ENCODE peak calls at places on chromosomes 7 and 10, in five cellular contexts. L, S, G, D and O are unnamed samples.

GRCh38 chr10:44310762-44311562 is 73.9 kb downstream of the CXCL12 start:
- DNase-seq in L (peak), S (peak), G (peak), D (peak), O (peak)

GRCh38 chr7:32117837-32118236 is 47.6 kb upstream of the PDE1C start:
- DNase-seq in L (no peak), S (no peak), G (no peak), D (no peak), O (no peak)

GRCh38 chr7:157840913-157841756 is 504.3 kb downstream of the DNAJB6 start:
- DNase-seq in L (peak), S (no peak), G (no peak), D (no peak), O (no peak)

GRCh38 chr7:130988443-130988842 is 254.4 kb upstream of the KLF14 start:
- DNase-seq in L (no peak), S (no peak), G (no peak), D (no peak), O (peak)

GRCh38 chr7:138164804-138165203 is 88.5 kb downstream of the AKR1D1 start:
- DNase-seq in L (no peak), S (no peak), G (no peak), D (no peak), O (no peak)

GRCh38 chr10:35463105-35463867 is 127.0 kb downstream of the CCNY start:
- DNase-seq in L (no peak), S (no peak), G (no peak), D (no peak), O (peak)

GRCh38 chr7:107711301-107711700 is 32.6 kb upstream of the CBLL1 start:
- DNase-seq in L (no peak), S (peak), G (no peak), D (no peak), O (no peak)

GRCh38 chr7:100562195-100563099 is 11.3 kb downstream of the SAP25 start:
- DNase-seq in L (peak), S (no peak), G (no peak), D (no peak), O (no peak)

GRCh38 chr7:106609416-106609815 is 51.5 kb downstream of the CCDC71L start:
- DNase-seq in L (no peak), S (peak), G (no peak), D (no peak), O (peak)

GRCh38 chr7:3245077-3245476 is 56.0 kb upstream of the SDK1 start:
- DNase-seq in L (no peak), S (peak), G (no peak), D (no peak), O (peak)

GRCh38 chr10:63588436-63589180 is 67.4 kb downstream of the REEP3 start:
- DNase-seq in L (no peak), S (peak), G (no peak), D (no peak), O (no peak)

GRCh38 chr7:31120800-31121513 is 68.8 kb downstream of the ADCYAP1R1 start:
- DNase-seq in L (no peak), S (no peak), G (no peak), D (no peak), O (no peak)

GRCh38 chr10:3625959-3626751 is 158.9 kb downstream of the KLF6 start:
- DNase-seq in L (no peak), S (peak), G (no peak), D (no peak), O (peak)

DNA sequence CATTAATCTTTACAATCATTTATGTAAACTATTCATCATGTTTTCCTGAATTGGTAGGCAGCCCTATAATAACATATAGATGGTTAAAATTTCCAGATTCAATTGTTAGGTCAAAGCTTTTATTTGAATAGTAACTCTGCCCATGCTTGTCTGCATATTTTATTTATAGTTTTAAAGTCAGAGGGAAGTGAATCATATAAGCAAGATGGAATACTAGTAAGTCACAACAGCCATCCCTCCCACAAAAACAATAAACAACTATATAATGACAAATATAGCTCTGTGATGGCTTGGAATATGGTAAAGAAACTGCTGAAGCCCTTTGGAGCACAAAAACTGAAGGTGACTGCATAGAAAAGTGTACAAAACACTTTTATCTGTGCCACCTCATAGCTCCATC is 156.3 kb upstream of the TMEM106B start:
- DNase-seq in L (no peak), S (no peak), G (no peak), D (no peak), O (no peak)
- H3K4me3 ChIP-seq in L (no peak), S (no peak), G (no peak), D (no peak), O (no peak)

GRCh38 chr10:129602938-129603520 is 136.0 kb downstream of the MGMT start:
- DNase-seq in L (no peak), S (no peak), G (no peak), D (no peak), O (no peak)

GRCh38 chr10:129605986-129606518 is 139.0 kb downstream of the MGMT start:
- DNase-seq in L (peak), S (no peak), G (peak), D (no peak), O (peak)

GRCh38 chr10:129604333-129605032 is 137.4 kb downstream of the MGMT start:
- DNase-seq in L (no peak), S (no peak), G (peak), D (no peak), O (peak)

GRCh38 chr10:129607607-129608006 is 140.6 kb downstream of the MGMT start:
- DNase-seq in L (no peak), S (no peak), G (no peak), D (no peak), O (no peak)

DNA sequence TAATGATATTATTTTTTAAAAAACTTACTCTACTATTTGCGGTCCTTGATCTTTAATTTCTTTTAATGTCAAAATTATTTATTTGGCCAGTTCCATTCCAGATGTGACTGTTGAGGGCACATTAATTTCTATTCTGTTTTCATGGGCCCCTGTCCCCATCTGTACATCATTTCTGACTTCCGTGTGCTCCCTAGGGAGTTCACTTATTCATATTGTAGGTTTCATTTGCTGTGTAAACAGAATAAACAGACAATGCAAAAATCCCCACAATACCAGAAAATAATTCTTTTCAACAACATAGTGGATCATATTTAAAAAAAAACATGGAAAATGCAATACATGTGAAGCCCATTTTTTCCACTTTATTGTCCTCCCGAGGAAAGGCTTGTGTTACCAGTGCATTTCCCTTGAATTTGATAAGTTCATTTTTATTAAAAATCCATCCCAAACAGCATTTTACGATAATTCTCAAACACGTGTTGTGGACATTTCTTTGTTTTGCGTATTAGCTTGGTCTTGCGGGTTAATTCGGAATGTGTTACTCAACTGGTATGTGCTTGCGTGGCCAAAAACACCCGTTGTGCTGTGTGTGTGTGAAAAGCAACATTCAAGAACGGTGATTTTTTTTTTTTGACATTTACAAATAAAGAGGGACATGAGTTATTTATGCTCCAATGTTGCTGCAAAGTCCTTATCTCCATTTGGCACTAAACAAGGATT is 138.4 kb downstream of the MGMT start:
- DNase-seq in L (no peak), S (no peak), G (no peak), D (no peak), O (peak)
- H3K4me3 ChIP-seq in L (no peak), S (no peak), G (peak), D (no peak), O (no peak)

GRCh38 chr7:99420213-99420612 is 11.4 kb downstream of the BUD31 start:
- DNase-seq in L (peak), S (no peak), G (no peak), D (no peak), O (no peak)
- H3K4me3 ChIP-seq in L (no peak), S (no peak), G (no peak), D (no peak), O (no peak)

DNA sequence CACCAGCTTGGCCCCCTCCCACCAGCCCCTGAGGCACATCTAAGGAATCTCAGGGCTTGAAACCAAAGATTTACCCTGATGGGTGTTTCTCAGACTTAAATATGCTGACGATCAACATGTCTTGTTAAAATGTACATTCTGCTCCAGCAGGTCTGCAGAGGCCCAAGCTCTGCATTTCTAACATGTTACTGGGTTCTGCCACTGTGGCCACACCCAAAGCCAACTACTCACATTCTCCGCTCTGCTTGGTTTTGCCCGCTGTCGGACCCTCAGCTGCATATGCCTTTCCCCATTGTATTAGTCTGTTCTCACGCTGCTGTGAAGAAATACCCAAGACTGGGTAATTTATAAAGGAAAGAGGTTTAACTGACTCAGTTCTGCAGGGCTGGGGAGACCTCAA is 8.8 kb downstream of the PIP4K2A start:
- DNase-seq in L (no peak), S (no peak), G (no peak), D (no peak), O (no peak)
- H3K4me3 ChIP-seq in L (no peak), S (no peak), G (peak), D (no peak), O (no peak)

GRCh38 chr10:11745045-11745444 is 2.9 kb downstream of the ECHDC3 start:
- DNase-seq in L (no peak), S (no peak), G (no peak), D (no peak), O (no peak)

GRCh38 chr10:11742009-11742778 is at the start of gene ECHDC3:
- DNase-seq in L (peak), S (peak), G (peak), D (peak), O (peak)

GRCh38 chr10:11742779-11743298 is 657 bp downstream of the ECHDC3 start:
- DNase-seq in L (no peak), S (no peak), G (no peak), D (peak), O (no peak)

GRCh38 chr10:11741608-11742007 is 574 bp upstream of the ECHDC3 start:
- DNase-seq in L (no peak), S (no peak), G (no peak), D (no peak), O (no peak)

DNA sequence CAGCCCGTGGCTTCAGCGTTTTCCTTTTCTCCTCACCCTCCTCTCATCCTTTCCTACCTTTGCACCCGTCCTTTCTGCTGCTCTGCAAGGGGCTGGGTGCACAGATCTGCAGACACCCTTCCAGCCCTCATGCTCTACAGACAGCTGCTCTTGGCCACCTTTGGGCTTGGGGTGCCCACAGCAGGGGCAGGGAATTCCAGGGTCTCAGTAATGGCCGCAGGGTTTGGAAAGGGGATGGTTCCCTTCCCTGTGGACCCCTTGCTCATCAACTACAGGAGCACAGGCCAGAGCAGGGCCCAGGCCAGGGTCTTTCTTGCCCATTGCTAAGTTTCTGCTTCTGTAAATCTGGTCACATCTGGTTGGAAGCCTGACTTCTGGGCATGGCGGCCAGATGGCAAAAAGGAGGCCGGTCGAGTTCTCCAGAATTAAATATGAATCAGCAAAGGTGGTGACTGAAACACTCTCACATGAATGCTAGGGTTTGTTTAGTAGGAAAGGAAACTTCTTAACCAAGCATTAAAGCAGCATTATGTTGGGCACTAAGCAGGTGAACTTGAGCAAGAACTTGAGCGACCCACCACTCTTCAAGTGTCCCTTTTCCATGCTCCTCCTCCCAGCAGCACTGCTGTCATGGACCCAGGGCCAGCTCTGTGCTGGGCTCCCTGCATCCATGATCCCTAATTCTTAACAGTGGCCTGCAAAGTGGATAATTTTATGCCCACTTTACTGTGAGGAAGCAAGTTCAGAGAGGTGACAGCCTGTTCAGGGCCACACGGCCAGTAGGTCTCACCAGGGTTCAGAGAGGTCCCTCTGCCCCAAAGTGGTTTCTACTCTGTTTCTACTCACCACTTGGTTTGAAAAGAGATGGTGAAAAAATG is 1.5 kb downstream of the ECHDC3 start:
- DNase-seq in L (no peak), S (no peak), G (no peak), D (no peak), O (no peak)
- H3K4me3 ChIP-seq in L (no peak), S (no peak), G (no peak), D (peak), O (no peak)

DNA sequence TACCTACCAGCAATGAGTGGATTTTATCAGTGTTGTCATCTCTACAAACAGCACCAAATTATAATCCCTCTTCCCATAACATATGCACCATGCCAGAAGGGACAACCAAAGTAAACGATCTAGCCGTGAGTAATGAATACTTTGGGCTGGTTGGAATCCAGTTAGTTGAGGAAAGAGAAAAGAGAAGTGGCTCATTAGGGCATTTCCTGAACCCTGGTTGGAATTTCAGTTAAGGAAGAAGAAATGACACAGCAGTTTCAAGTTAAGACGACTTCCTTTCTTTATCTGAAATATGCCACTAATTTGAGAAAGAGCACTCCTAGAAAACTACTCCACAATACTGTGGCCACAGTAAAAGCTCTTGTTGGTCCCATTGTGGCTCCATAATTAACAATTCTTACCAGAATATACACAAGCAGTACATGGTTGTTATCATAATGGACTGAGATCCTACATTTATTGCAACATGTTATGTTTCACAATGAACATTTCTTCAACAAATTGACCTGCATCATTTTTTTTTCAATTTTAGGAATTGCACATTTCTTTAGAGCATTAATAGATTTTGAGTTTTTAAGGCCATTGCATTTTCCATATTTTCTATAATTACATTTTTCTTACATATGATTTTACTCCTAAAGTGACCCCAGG is at the start of gene TFEC:
- DNase-seq in L (no peak), S (peak), G (no peak), D (no peak), O (peak)
- H3K4me3 ChIP-seq in L (no peak), S (no peak), G (no peak), D (peak), O (no peak)